ENCODE peak calls at places on chromosomes 11 and 22, in four cellular contexts. H is adipocyte, V is dorsolateral prefrontal cortex, Z is gastrocnemius medialis. W is an unnamed sample.
A peak's percentile ranks its signal among the peaks of the same experiment; 100 is the strongest.

GRCh38 chr11:84056696-84057095 is 770.5 kb upstream of the CCDC90B start:
- DNase-seq in H (no peak), V (no peak), Z (no peak), W (no peak)

GRCh38 chr22:17917490-17917983 is 106.8 kb downstream of the MICAL3 start:
- DNase-seq in H (no peak), V (no peak), Z (peak; percentile 35), W (no peak)

GRCh38 chr22:50146440-50147228 is 23.9 kb upstream of the PANX2 start:
- DNase-seq in H (peak; percentile 65), V (peak; percentile 61), Z (no peak), W (no peak)

GRCh38 chr11:15159085-15159484 is 44.4 kb downstream of the INSC start:
- DNase-seq in H (peak; percentile 34), V (no peak), Z (no peak), W (peak; percentile 44)

GRCh38 chr22:30238136-30238535 is 8.4 kb downstream of the LIF start:
- DNase-seq in H (no peak), V (no peak), Z (no peak), W (no peak)

GRCh38 chr11:68365943-68366435 is 53.6 kb downstream of the LRP5 start:
- DNase-seq in H (no peak), V (no peak), Z (no peak), W (no peak)

GRCh38 chr22:28874061-28874460 is 9.3 kb upstream of the ZNRF3 start:
- DNase-seq in H (no peak), V (no peak), Z (no peak), W (no peak)

GRCh38 chr11:26335903-26336302 is 4.0 kb downstream of the ANO3 start:
- DNase-seq in H (no peak), V (no peak), Z (no peak), W (no peak)

GRCh38 chr11:2440646-2441045 is 3.7 kb downstream of the TRPM5 start:
- DNase-seq in H (no peak), V (no peak), Z (no peak), W (no peak)

GRCh38 chr11:287821-288327 is 1.1 kb upstream of the PGGHG start:
- DNase-seq in H (no peak), V (peak; percentile 10), Z (no peak), W (peak; percentile 70)

GRCh38 chr11:134555510-134555909 is 143.5 kb upstream of the B3GAT1 start:
- DNase-seq in H (no peak), V (no peak), Z (no peak), W (peak; percentile 8)

GRCh38 chr11:69674267-69674885 is 777 bp downstream of the LTO1 start:
- DNase-seq in H (peak; percentile 86), V (no peak), Z (no peak), W (no peak)

GRCh38 chr11:33737362-33737821 is 1.2 kb upstream of the CD59 start:
- DNase-seq in H (no peak), V (no peak), Z (no peak), W (no peak)

GRCh38 chr22:19721486-19722172 is 1.7 kb upstream of the GP1BB start:
- DNase-seq in H (no peak), V (no peak), Z (no peak), W (peak; percentile 73)

GRCh38 chr22:19722175-19722914 is 994 bp upstream of the GP1BB start:
- DNase-seq in H (no peak), V (no peak), Z (no peak), W (peak; percentile 86)

GRCh38 chr22:19723990-19724827 is 870 bp downstream of the GP1BB start:
- DNase-seq in H (no peak), V (no peak), Z (no peak), W (peak; percentile 94)

GRCh38 chr22:19723165-19723989 is at the start of gene GP1BB:
- DNase-seq in H (no peak), V (no peak), Z (no peak), W (peak; percentile 88)

DNA sequence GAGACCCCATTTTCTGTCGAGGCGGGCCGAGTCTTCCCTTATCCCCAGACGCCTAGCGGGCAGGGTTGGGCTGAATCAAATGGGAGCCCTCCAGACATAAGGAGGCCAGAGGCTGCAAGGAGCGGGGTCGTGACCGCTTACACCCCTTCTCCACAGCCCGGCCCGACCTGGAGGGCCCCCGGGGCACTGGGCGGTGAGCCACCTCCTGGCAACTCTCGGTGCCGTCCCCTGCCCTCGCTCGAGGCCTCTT is 499 bp upstream of the GP1BB start:
- DNase-seq in H (no peak), V (no peak), Z (no peak), W (peak; percentile 81)
- H3K4me3 ChIP-seq in H (no peak overlapping the region), V (no peak overlapping the region), Z (no peak overlapping the region), W (peak overlapping the region; percentile 31)

GRCh38 chr22:27796118-27796517 is 5.4 kb downstream of the MN1 start:
- DNase-seq in H (peak; percentile 28), V (no peak), Z (no peak), W (no peak)
- H3K27me3 ChIP-seq in H (no peaks in the 10 kb centered on the region), V (peaks cover 10% of the 10 kb centered on the region), Z (no peaks in the 10 kb centered on the region), W (peaks cover 68% of the 10 kb centered on the region)

GRCh38 chr11:64661146-64661545 is 61.9 kb downstream of the NRXN2 start:
- DNase-seq in H (peak; percentile 35), V (no peak), Z (no peak), W (no peak)
- H3K4me3 ChIP-seq in H (peak overlapping the region; percentile 40), V (no peak overlapping the region), Z (peak overlapping the region; percentile 24), W (no peak overlapping the region)

DNA sequence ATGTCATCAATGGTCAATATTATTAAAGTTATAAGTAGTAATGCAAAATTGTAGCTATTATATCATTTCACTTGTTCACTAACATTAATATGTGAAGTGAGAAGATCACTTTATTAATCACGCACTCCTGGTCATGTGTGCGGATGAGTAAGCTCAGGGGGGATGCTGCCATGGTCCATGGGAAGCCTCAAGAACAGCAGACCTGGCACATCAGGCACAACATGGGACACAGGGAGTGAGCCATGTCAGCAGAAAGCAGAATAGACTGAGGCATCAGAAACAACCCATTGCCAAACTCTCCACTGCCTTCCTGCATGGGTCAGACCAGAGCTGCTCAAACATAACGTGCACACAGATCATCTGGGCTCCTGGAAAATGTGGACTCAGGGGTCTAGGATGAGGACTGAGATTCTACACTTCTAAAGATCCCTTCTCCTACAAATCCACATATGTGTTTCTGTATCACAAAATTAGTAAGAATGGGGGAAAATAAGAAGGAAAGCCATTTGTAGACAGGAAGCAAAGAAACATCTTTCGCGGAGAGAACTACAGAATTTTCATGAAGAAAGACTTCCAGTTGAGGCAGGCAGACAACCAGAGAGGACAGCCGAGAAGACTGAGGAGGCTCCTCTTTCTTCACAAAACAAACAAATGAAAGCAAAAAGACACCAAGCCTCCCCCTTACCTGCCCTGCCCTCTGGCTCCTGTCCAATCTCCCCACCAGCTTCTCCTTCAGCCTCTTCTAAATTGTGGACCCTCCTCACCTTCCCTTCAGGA is 63.7 kb upstream of the VPREB1 start:
- DNase-seq in H (no peak), V (no peak), Z (no peak), W (no peak)
- H3K27me3 ChIP-seq in H (peaks cover 82% of the 10 kb centered on the region), V (no peaks in the 10 kb centered on the region), Z (peaks cover 19% of the 10 kb centered on the region), W (peaks cover 96% of the 10 kb centered on the region)

DNA sequence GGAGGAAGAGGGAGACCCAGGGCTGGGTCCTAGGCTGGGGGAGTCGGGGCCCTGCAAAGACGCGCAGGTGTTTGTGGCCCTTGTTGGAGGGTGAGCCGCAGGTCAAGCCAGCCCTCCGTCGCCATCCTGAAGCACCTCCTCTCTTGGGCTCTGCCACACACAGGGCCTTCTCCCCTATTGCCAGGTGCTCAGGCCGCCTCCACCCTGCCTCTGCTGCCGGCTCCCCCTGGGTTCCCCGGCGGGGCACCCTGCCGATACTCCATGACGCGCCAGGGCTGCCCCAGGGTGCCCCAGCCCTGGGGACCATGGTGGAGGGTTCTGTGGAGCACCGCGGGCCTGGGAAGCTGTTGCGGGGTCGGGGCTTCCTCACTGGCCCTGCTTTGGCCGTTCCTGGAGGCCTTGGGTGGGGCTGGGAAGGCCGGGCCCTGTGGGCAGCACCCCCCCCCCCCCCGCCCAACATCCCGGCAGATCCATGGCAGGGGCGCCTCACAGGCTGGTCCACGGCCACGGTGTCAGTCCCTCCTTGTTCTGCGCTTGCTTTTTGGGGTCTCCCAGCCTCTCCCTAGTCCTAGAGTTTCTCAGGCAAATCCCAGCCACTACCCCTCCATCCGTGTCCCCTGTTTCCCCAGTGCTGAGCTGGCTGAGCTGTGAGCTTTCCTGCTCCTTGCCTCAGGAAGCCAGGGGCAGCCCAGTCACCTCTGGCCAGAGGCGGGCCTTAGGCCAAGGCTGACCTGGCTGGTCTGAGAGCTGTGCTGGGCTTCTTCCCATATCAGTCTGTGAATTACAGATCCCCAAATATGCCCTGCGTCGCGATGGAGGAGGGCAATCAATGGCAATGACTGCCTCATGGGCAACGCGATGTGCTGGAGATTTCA is 2.3 kb upstream of the ADORA2A start:
- DNase-seq in H (no peak), V (no peak), Z (no peak), W (peak; percentile 72)
- H3K4me3 ChIP-seq in H (no peak overlapping the region), V (peak overlapping the region; percentile 54), Z (peak overlapping the region; percentile 53), W (no peak overlapping the region)

GRCh38 chr11:125401235-125401634 is 94.8 kb downstream of the FEZ1 start:
- DNase-seq in H (no peak), V (no peak), Z (no peak), W (no peak)

GRCh38 chr11:125404811-125405481 is 91.1 kb downstream of the FEZ1 start:
- DNase-seq in H (peak; percentile 85), V (peak; percentile 74), Z (peak; percentile 68), W (peak; percentile 95)

GRCh38 chr11:125404136-125404810 is 91.8 kb downstream of the FEZ1 start:
- DNase-seq in H (peak; percentile 3), V (no peak), Z (peak; percentile 82), W (no peak)

GRCh38 chr11:125401746-125402145 is 94.3 kb downstream of the FEZ1 start:
- DNase-seq in H (peak; percentile 60), V (no peak), Z (peak; percentile 67), W (peak; percentile 61)

GRCh38 chr11:125402436-125402835 is 93.6 kb downstream of the FEZ1 start:
- DNase-seq in H (peak; percentile 39), V (no peak), Z (no peak), W (no peak)
- H3K27me3 ChIP-seq in H (no peaks in the 10 kb centered on the region), V (no peaks in the 10 kb centered on the region), Z (no peaks in the 10 kb centered on the region), W (peaks cover 4% of the 10 kb centered on the region)

DNA sequence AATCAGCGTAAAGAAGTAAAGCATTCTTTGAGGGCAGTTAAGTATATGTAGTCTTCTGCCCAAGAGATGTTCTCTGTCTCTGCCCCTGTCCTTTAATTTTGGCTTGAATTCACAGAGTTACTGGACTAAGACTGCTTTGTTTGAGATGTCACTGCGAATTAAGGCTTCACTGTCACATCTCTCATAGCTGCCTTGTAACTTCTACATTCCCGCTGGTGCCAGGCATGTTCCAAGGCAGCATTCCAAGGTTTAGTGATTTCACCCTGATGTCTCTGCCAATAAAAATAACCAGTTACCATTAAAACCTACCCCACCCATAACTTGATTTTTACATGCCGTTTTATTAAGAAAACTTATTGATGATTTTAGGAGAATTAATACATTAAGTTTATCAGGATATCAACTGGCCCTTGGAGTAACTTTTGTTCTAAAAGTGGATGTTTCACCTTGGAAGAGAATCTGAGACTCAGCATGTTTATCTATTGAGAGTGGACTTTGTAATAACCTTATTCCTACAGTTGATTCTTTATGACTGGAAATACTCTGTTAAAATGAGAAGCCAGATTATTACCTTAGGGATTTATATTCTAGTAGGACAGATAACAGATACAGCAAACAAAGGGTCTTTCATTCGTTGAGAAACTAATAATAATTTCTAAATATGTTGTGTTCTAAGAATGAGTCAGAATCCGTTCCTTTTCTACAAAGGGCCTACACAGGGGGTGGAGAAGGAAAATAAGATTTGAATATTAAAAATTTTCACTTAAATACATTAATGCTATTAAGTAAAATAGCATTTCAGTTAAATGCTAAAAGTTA is 110.2 kb downstream of the UVRAG start:
- DNase-seq in H (peak; percentile 59), V (no peak), Z (no peak), W (no peak)
- H3K4me3 ChIP-seq in H (peak overlapping the region; percentile 52), V (no peak overlapping the region), Z (no peak overlapping the region), W (no peak overlapping the region)

DNA sequence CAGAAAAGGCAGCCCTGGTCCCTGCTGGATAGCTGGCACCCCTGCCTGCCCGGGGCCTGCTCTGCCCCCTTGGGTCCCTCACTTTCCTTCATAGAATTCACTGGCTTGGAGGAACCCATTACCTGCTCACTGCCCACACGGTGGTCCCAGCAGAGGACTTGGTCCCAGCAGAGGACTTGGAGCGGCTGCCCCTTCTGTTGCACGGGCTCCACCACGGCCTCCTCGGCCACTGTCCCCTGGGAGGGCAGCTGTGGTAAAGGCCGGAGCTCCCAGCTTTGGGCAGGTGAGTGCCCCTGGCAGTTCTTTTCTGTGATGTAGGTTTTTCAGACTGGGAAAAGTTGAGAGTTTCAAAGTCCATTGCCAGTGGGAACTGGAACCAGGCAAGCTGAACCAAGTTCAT is 25.9 kb downstream of the BRSK2 start:
- DNase-seq in H (no peak), V (no peak), Z (no peak), W (no peak)
- H3K27me3 ChIP-seq in H (peaks cover 5% of the 10 kb centered on the region), V (no peaks in the 10 kb centered on the region), Z (peaks cover 2% of the 10 kb centered on the region), W (no peaks in the 10 kb centered on the region)